ENCODE peak calls at places on chromosome 13, in ten cellular contexts. X is HCT116, F is adrenal gland, Y is HepG2, W is ovary, B is Peyer's patch, L is body of pancreas, S is tibial nerve, Q is IMR-90, D is thyroid gland. E is an unnamed sample.

GRCh38 chr13:36357692-36358091 is 11.5 kb upstream of the SPART start:
- DNase-seq in X (no peak), F (peak; percentile 38), Y (no peak), W (peak; percentile 74), B (no peak), L (no peak), S (peak; percentile 84), Q (no peak), D (peak; percentile 7), E (no peak)

GRCh38 chr13:90839061-90839460 is 508.4 kb upstream of the MIR17HG start:
- DNase-seq in X (no peak), F (no peak), Y (no peak), W (no peak), B (no peak), L (no peak), S (no peak), Q (no peak), D (no peak), E (no peak)

GRCh38 chr13:102392810-102393209 is 9.0 kb downstream of the FGF14 start:
- DNase-seq in X (no peak), F (no peak), Y (no peak), W (no peak), B (no peak), L (no peak), S (no peak), Q (no peak), D (no peak), E (no peak)

GRCh38 chr13:70173236-70173959 is 65.1 kb upstream of the KLHL1 start:
- DNase-seq in X (no peak), F (no peak), Y (no peak), W (no peak), B (no peak), L (no peak), S (no peak), Q (no peak), D (no peak), E (no peak)

GRCh38 chr13:45809810-45810394 is 41.7 kb downstream of the SIAH3 start:
- DNase-seq in X (no peak), F (no peak), Y (no peak), W (no peak), B (no peak), L (no peak), S (no peak), Q (no peak), D (no peak), E (no peak)

GRCh38 chr13:78161266-78161665 is 242.6 kb upstream of the EDNRB start:
- DNase-seq in X (no peak), F (no peak), Y (no peak), W (no peak), B (no peak), L (no peak), S (no peak), Q (no peak), D (no peak), E (no peak)

GRCh38 chr13:65921933-65922332 is 1308.2 kb downstream of the PCDH9 start:
- DNase-seq in X (no peak), F (no peak), Y (no peak), W (no peak), B (no peak), L (no peak), S (no peak), Q (no peak), D (no peak), E (no peak)

GRCh38 chr13:76455960-76456359 is 430.2 kb downstream of the KCTD12 start:
- DNase-seq in X (no peak), F (no peak), Y (no peak), W (no peak), B (no peak), L (no peak), S (no peak), Q (peak; percentile 78), D (no peak), E (no peak)

GRCh38 chr13:76823969-76824368 is 62.2 kb downstream of the KCTD12 start:
- DNase-seq in X (no peak), F (no peak), Y (no peak), W (no peak), B (no peak), L (no peak), S (no peak), Q (no peak), D (no peak), E (no peak)

GRCh38 chr13:102724923-102725322 is 30.1 kb upstream of the METTL21C start:
- DNase-seq in X (no peak), F (no peak), Y (peak; percentile 82), W (no peak), B (no peak), L (no peak), S (no peak), Q (peak; percentile 24), D (no peak), E (no peak)

GRCh38 chr13:66200555-66200954 is 1029.6 kb downstream of the PCDH9 start:
- DNase-seq in X (no peak), F (no peak), Y (no peak), W (no peak), B (no peak), L (no peak), S (no peak), Q (no peak), D (no peak), E (no peak)

GRCh38 chr13:59774511-59774911 is 389.2 kb downstream of the DIAPH3 start:
- DNase-seq in X (no peak), F (no peak), Y (peak; percentile 49), W (no peak), B (no peak), L (no peak), S (no peak), Q (peak; percentile 77), D (no peak), E (no peak)

GRCh38 chr13:32413284-32413683 is 14.6 kb downstream of the N4BP2L1 start:
- DNase-seq in X (no peak), F (no peak), Y (no peak), W (no peak), B (no peak), L (no peak), S (no peak), Q (no peak), D (no peak), E (no peak)

GRCh38 chr13:30120133-30120822 is 187.1 kb downstream of the KATNAL1 start:
- DNase-seq in X (no peak), F (no peak), Y (no peak), W (no peak), B (no peak), L (no peak), S (no peak), Q (no peak), D (no peak), E (no peak)

GRCh38 chr13:19587635-19588300 is 26.4 kb upstream of the TPTE2 start:
- DNase-seq in X (peak; percentile 27), F (no peak), Y (peak; percentile 70), W (no peak), B (no peak), L (no peak), S (peak; percentile 41), Q (peak; percentile 52), D (peak; percentile 5), E (no peak)

GRCh38 chr13:47220453-47221150 is 323.7 kb upstream of the HTR2A start:
- DNase-seq in X (no peak), F (no peak), Y (no peak), W (no peak), B (no peak), L (no peak), S (no peak), Q (peak; percentile 23), D (no peak), E (no peak)

GRCh38 chr13:43072394-43072793 is 49.0 kb downstream of the DNAJC15 start:
- DNase-seq in X (no peak), F (peak; percentile 59), Y (no peak), W (peak; percentile 47), B (peak; percentile 57), L (no peak), S (peak; percentile 63), Q (no peak), D (peak; percentile 29), E (no peak)

GRCh38 chr13:65488606-65489005 is 1741.5 kb downstream of the PCDH9 start:
- DNase-seq in X (no peak), F (no peak), Y (no peak), W (no peak), B (no peak), L (no peak), S (no peak), Q (no peak), D (no peak), E (no peak)

GRCh38 chr13:97058896-97059295 is 64.6 kb upstream of the OXGR1 start:
- DNase-seq in X (no peak), F (no peak), Y (no peak), W (no peak), B (no peak), L (no peak), S (no peak), Q (no peak), D (no peak), E (no peak)
- H3K27ac ChIP-seq in X (no peak overlapping the region), F (no peak overlapping the region), Y (no peak overlapping the region), W (no peak overlapping the region), B (no peak overlapping the region), L (no peak overlapping the region), S (no peak overlapping the region), Q (no peak overlapping the region), D (no peak overlapping the region), E (no peak overlapping the region)

DNA sequence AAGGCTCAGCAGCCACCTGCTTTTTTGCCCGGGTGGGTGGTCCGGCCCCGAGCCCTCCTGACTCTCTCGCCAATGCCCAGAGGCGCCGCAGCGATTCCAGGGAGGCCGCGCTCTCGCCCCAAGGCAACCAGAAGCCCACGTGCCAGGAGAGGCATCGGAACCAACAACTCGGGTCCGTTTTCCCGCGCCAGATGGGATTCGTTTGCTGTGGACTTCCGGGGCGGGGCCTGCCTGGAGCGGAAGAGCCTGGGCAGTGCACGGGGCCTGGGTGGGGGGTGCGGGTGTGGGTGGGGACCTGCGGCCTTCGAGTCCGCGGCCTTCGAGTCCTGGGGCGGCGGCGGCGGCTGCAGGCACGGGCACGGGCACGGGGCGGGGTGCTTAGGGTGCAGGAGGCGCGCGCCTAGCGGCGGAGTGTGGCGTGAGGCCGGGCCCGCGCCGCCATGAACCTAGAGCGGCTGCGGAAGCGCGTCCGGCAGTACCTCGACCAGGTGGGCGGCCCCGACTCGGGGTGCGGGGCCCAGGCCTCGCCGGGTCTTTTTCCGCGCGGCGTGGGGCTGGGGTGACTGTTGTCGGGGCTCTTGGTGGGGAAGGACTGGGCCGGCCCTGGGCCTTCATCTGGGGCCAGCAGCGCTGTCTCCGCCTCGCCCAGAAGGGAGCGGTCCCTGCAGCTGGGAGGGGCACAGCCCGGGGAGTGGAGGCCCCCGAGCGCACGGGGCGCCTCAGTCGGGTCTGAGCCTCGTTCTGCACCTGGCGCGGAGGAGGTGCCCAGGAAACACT is at the start of gene CDC16:
- DNase-seq in X (peak; percentile 90), F (peak; percentile 93), Y (peak; percentile 91), W (peak; percentile 93), B (peak; percentile 97), L (peak; percentile 94), S (peak; percentile 89), Q (peak; percentile 89), D (peak; percentile 96), E (peak; percentile 95)
- TF ChIP-seq POLR2A in X (peak; percentile 18), F (peak; percentile 70), Y (peak; percentile 57), W (no peak), B (peak; percentile 47), L (peak; percentile 60), S (no peak), Q (peak; percentile 26), D (no peak), E (no peak)

GRCh38 chr13:48437381-48437780 is 24.5 kb upstream of the LPAR6 start:
- DNase-seq in X (no peak), F (peak; percentile 79), Y (no peak), W (peak; percentile 68), B (no peak), L (peak; percentile 29), S (peak; percentile 66), Q (peak; percentile 45), D (peak; percentile 95), E (peak; percentile 67)
- H3K27ac ChIP-seq in X (no peak overlapping the region), F (peak overlapping the region; percentile 42), Y (no peak overlapping the region), W (no peak overlapping the region), B (no peak overlapping the region), L (peak overlapping the region; percentile 10), S (no peak overlapping the region), Q (no peak overlapping the region), D (peak overlapping the region; percentile 69), E (peak overlapping the region; percentile 67)

GRCh38 chr13:51549050-51549449 is 35.2 kb upstream of the WDFY2 start:
- DNase-seq in X (no peak), F (no peak), Y (peak; percentile 33), W (no peak), B (no peak), L (peak; percentile 18), S (no peak), Q (no peak), D (peak; percentile 17), E (no peak)
- TF ChIP-seq POLR2A in X (no peak), F (no peak), Y (no peak), W (no peak), B (no peak), L (no peak), S (no peak), Q (no peak), D (no peak), E (no peak)

E was measured in stomach.